ENCODE peak calls at places on chromosomes 13 and 19, in six cellular contexts. J is fibroblast of lung, N is PC-3, X is H9, P is hepatocyte, I is IMR-90. H is an unnamed sample.

GRCh38 chr19:33804021-33804799 is 7.5 kb downstream of the KCTD15 start:
- DNase-seq in J (peak), I (peak), N (peak), X (no peak), P (peak), H (no peak)

GRCh38 chr13:45861352-45861751 is 9.8 kb upstream of the SIAH3 start:
- DNase-seq in N (peak), X (no peak), P (no peak), I (peak), J (peak), H (no peak)

GRCh38 chr19:43802216-43802951 is at the start of gene LYPD5:
- DNase-seq in I (no peak), X (no peak), P (no peak), J (no peak), N (no peak), H (no peak)

GRCh38 chr13:45623516-45624090 is 8.1 kb upstream of the ERICH6B start:
- DNase-seq in J (no peak), I (peak), P (no peak), N (peak), X (no peak), H (peak)

GRCh38 chr13:35720290-35720689 is 243.8 kb upstream of the MAB21L1 start:
- DNase-seq in P (no peak), J (no peak), X (no peak), I (no peak), N (peak), H (no peak)

GRCh38 chr19:30479231-30479630 is 107.0 kb downstream of the ZNF536 start:
- DNase-seq in J (no peak), N (no peak), X (no peak), P (peak), I (no peak), H (no peak)

GRCh38 chr13:103772576-103772975 is 706.4 kb upstream of the SLC10A2 start:
- DNase-seq in N (peak), J (no peak), I (no peak), X (no peak), P (no peak), H (peak)

GRCh38 chr19:52398091-52398461 is 427 bp downstream of the ZNF528 start:
- DNase-seq in J (peak), I (peak), X (no peak), P (peak), N (no peak), H (peak)

GRCh38 chr13:34884366-34884765 is 57.7 kb upstream of the NBEA start:
- DNase-seq in X (no peak), J (no peak), P (no peak), N (no peak), I (no peak), H (no peak)

GRCh38 chr19:17943284-17944221 is 10.7 kb downstream of the CCDC124 start:
- DNase-seq in J (no peak), N (no peak), I (no peak), P (no peak), X (peak), H (peak)

GRCh38 chr13:64723735-64724134 is 2506.4 kb downstream of the PCDH9 start:
- DNase-seq in J (peak), N (peak), I (peak), P (peak), X (no peak), H (peak)

GRCh38 chr19:511101-511841 is 4.0 kb downstream of the TPGS1 start:
- DNase-seq in J (peak), N (no peak), X (peak), P (peak), I (peak), H (no peak)

GRCh38 chr19:46137915-46138473 is 10.0 kb upstream of the IGFL2 start:
- DNase-seq in I (no peak), P (no peak), X (no peak), N (no peak), J (no peak), H (no peak)

GRCh38 chr19:31378404-31378803 is 29.2 kb upstream of the TSHZ3 start:
- DNase-seq in I (peak), P (peak), X (no peak), J (peak), N (peak), H (no peak)

GRCh38 chr19:50573741-50574461 is 5.7 kb upstream of the LRRC4B start:
- DNase-seq in J (no peak), X (no peak), P (no peak), N (no peak), I (no peak), H (no peak)

DNA sequence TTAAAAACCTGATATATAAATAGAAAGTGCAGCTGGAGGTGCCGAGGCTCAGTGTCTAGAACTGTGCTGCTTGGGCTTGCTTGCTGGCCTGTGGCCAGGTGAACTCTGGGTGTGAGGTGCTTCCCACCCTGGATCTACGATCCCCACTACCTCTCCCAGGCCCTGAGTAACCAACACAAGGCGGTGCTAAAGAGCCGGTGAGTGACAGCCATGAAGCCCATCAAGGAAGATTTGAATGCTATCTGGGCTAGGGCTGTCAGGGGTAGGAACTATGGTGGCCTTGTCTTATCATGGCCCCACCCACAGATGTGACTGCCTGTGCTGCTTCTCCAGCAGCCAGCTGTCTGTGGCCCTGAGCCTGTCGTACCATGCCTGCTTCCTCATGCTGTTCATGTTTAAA is 25.6 kb upstream of the ZNF91 start:
- DNase-seq in J (no peak), I (no peak), X (no peak), N (no peak), P (no peak), H (peak)
- TF ChIP-seq CTCF in J (no peak), I (no peak), X (peak), N (no peak), P (no peak), H (peak)

DNA sequence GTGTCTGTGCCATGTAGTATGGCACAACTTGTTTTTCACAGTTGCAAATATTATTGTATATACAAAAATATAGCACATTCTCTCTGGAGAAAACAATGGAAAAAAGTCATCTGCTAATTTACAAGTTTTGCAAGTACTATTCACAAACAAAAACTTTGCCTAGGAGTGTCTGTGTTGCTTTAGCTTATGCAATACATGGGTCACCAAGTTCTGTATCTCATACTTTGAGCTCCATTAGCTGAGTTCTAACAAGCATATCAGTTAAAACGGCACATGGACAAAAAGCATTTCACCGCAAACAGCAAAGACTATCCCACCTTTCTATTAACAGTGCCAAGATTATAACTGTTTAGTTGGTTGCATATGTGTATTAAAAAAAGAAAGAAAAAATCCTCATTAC is 4.6 kb downstream of the SPRY2 start:
- DNase-seq in J (peak), I (peak), X (no peak), N (no peak), P (no peak), H (no peak)
- H3K4me2 ChIP-seq in J (peak), I (peak), X (no peak), N (peak), P (peak), H (peak)

DNA sequence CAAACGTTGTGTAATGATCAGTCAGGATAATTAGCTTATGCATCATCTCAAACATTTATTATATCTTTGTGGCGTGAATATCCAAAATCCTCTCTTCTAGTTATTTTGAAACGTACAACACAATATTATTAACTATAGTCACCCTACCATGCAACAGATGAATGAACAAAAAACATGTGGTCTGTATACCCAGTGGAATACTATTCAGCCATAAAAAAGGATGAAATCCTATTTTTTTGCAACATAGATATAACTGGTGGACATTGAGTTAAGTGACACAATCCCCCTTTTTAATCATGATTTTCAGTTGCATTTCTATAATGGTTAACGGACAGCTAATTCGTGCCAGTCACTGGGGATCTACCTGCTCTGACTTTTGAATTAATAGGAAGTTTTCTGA is 145.6 kb downstream of the SOX1 start:
- DNase-seq in I (no peak), P (no peak), J (no peak), X (no peak), N (no peak), H (no peak)
- TF ChIP-seq CTCF in I (no peak), P (no peak), J (no peak), X (no peak), N (no peak), H (no peak)

GRCh38 chr19:21098291-21098690 is 16.3 kb downstream of the ZNF714 start:
- DNase-seq in P (no peak), X (no peak), N (no peak), I (no peak), J (no peak), H (no peak)
- H3K4me2 ChIP-seq in P (no peak), X (no peak), N (no peak), I (no peak), J (no peak), H (no peak)

DNA sequence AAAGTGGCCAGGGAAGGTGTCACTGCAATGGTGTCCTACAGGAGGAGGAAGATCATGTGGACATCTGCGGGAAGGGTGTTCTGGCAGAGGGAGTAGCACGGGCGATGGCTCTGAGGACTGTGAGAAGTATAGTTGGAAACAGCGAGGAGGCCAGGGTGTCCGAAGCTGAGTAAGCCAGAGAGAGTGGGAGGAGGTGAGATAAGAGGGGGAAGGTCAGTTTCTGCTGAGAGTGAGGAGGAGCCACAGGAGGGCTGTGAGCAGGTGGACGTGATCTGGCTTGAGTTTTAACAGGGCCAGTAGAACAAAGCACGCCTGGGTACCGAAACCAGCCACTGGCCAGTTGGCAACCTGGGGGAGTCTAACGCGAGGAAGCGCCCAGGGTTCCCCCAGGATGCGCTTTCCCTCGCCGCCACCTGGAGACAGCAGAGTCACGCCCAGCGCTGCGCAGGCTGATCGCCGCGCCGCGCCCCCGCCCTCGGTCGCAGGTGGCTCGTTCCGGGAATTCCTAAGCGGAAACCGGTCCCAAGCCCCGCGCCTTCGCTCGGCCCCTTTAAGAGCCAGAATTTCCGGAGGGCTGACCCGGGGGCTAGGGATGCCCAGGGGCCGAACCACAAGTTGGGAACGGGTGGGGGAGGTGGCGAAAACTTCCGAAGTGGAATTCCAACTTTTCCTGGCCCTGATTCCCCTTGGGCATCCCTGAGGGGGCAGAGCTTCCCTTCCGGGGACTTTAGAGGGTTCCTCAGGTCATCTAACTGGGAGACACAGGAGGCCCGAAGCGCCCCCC is 1.1 kb upstream of the LSR start:
- DNase-seq in I (no peak), P (peak), N (peak), X (peak), J (no peak), H (peak)
- TF ChIP-seq CTCF in I (no peak), P (peak), N (peak), X (peak), J (no peak), H (peak)

DNA sequence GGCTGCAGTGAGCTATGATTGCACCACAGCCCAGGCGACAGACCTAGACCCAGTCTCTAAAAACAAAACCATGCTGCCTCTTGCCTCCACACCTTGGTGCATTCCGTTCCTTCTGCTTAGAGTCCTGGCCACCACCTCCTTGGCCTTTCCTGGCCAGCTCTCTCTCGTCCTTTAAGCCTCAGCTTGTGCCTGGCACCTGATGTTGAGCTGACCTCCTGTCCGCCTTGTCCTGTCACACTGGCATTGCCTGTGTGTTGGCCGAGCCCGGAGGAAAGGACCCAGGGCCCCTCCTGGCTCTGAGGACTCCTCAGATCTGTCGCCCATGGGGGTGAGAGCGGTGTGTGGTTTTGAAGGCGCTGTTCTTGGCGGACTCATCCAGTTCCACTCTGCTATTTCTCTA is 143.3 kb downstream of the STK24 start:
- DNase-seq in X (no peak), I (no peak), P (no peak), N (no peak), J (no peak), H (no peak)
- H3K4me2 ChIP-seq in X (no peak), I (no peak), P (no peak), N (no peak), J (no peak), H (no peak)

DNA sequence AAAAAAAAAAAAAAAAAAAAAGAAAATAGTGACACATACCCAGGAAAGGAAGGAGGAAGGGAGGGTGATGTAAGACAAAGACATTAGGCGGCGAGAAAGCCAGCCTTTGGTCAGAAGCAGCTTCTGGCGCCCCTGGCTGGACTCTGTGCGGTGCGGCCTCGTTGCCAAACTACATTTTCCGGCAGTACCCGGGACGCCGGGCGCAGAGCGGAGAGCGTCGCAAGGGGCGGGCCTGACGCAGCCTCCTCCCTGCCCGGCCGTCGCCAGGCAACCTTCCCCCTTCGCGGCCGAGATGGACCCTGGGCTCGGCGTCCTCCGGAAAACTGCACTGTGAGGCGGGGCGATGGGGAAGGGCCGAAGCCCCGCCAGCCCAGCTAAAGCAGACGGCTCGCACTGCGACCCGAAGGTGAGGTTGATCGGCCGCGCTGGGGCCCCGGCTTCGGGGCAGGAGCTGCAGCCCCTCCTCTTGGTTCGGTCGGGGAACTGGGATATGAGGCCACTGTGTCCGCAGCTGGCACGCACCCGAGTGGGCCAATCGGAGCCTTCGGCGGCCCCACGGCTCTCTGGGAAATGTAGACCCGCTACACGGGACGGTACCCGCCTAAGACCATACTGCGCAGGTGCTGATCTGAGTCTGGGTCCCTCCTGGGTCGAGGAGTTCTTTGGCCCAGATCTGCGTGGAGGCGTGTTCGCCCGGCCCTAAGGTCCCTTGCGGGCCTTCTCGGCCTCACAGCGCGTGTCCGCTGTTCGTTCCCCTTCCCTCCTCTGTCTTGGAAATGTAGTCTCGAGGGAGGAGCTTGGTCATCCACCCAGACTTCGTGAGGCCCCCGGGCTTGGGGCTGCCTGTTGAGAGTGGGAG is 2.3 kb upstream of the MZF1 start:
- DNase-seq in X (peak), J (peak), N (peak), P (peak), I (peak), H (peak)
- TF ChIP-seq CTCF in X (no peak), J (no peak), N (no peak), P (no peak), I (peak), H (peak)

DNA sequence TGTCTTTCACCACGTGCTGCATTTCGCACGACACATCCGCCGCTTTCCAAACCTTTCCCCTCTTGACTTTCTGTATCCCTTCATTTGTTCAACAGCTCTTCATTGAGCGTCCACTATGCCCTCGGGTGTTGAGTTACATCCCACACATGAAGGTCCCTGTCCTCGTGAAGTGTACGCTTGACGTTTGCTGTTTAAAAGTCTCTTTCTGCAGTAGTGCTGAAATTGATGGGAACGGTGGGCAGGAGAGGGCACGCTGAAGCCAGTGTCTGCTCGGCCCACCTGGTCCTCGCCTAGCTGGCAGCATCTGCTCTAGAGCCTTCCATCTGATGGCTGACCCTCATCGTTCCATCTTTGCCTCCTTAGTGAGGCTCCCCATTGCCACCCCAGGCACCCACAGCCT is 55.6 kb upstream of the AMER2 start:
- DNase-seq in N (no peak), I (no peak), P (no peak), J (no peak), X (no peak), H (no peak)
- H3K4me2 ChIP-seq in N (no peak), I (no peak), P (no peak), J (no peak), X (no peak), H (no peak)

H was measured in GM23338.